ENCODE peak calls at places on chromosomes 11 and 22, in seven cellular contexts. X is CD8-positive, alpha-beta memory T cell; P is cardiac muscle cell; S is aorta; Z is tibial nerve; G is uterus; U is psoas muscle. V is an unnamed sample. For H3K4me1 and H3K27me3, the result is how much of the 10 kb centered on the place peaks cover.

GRCh38 chr11:43504316-43504950 is 145.7 kb downstream of the TTC17 start:
- DNase-seq in X (no peak), P (peak), S (no peak), Z (no peak), G (no peak), U (no peak), V (no peak)

GRCh38 chr22:30871391-30872281 is 96.9 kb downstream of the MORC2 start:
- DNase-seq in X (no peak), P (no peak), S (peak), Z (no peak), G (no peak), U (no peak), V (no peak)

GRCh38 chr22:17222503-17222902 is 3.3 kb upstream of the ADA2 start:
- DNase-seq in X (no peak), P (no peak), S (no peak), Z (no peak), G (no peak), U (peak), V (no peak)

GRCh38 chr11:75035911-75036536 is 47.3 kb downstream of the NEU3 start:
- DNase-seq in X (no peak), P (no peak), S (no peak), Z (no peak), G (no peak), U (no peak), V (no peak)

GRCh38 chr11:112229746-112230433 is 3.7 kb downstream of the PTS start:
- DNase-seq in X (no peak), P (no peak), S (no peak), Z (no peak), G (no peak), U (no peak), V (no peak)

GRCh38 chr11:95545116-95545875 is 244.3 kb downstream of the FAM76B start:
- DNase-seq in X (no peak), P (no peak), S (no peak), Z (no peak), G (no peak), U (no peak), V (no peak)

GRCh38 chr11:77320351-77320750 is 18.9 kb upstream of the GDPD4 start:
- DNase-seq in X (no peak), P (no peak), S (no peak), Z (no peak), G (no peak), U (no peak), V (no peak)

GRCh38 chr11:129394709-129395108 is 19.1 kb downstream of the BARX2 start:
- DNase-seq in X (no peak), P (no peak), S (no peak), Z (no peak), G (no peak), U (no peak), V (no peak)

GRCh38 chr22:37681556-37682049 is 4.5 kb upstream of the NOL12 start:
- DNase-seq in X (peak), P (peak), S (peak), Z (peak), G (peak), U (peak), V (peak)

GRCh38 chr22:48745842-48746788 is 1081.6 kb downstream of the BRD1 start:
- DNase-seq in X (no peak), P (no peak), S (peak), Z (no peak), G (no peak), U (no peak), V (peak)

GRCh38 chr22:19704355-19705015 is 9.8 kb upstream of the SEPTIN5 start:
- DNase-seq in X (no peak), P (no peak), S (no peak), Z (no peak), G (no peak), U (peak), V (no peak)

GRCh38 chr11:95088946-95089619 is 563 bp upstream of the ENDOD1 start:
- DNase-seq in X (peak), P (no peak), S (no peak), Z (no peak), G (no peak), U (no peak), V (peak)

GRCh38 chr11:66546368-66546965 is at the start of gene ACTN3:
- DNase-seq in X (no peak), P (peak), S (no peak), Z (peak), G (peak), U (peak), V (no peak)

GRCh38 chr11:114132944-114133394 is 73.5 kb downstream of the ZBTB16 start:
- DNase-seq in X (no peak), P (no peak), S (peak), Z (no peak), G (peak), U (peak), V (no peak)

GRCh38 chr11:75301602-75302345 is 49.7 kb downstream of the ARRB1 start:
- DNase-seq in X (no peak), P (peak), S (peak), Z (no peak), G (no peak), U (peak), V (no peak)

GRCh38 chr11:111846063-111846462 is 25.3 kb downstream of the ALG9 start:
- DNase-seq in X (no peak), P (no peak), S (no peak), Z (no peak), G (no peak), U (no peak), V (no peak)

GRCh38 chr22:16955081-16955480 is 52.9 kb downstream of the GAB4 start:
- DNase-seq in X (no peak), P (no peak), S (no peak), Z (no peak), G (no peak), U (no peak), V (no peak)

GRCh38 chr11:108224908-108225786 is 2.3 kb downstream of the ATM start:
- DNase-seq in X (peak), P (no peak), S (peak), Z (peak), G (no peak), U (no peak), V (peak)

GRCh38 chr22:40463017-40463631 is 92.7 kb downstream of the SGSM3 start:
- DNase-seq in X (peak), P (no peak), S (no peak), Z (no peak), G (no peak), U (no peak), V (peak)

GRCh38 chr11:118998822-118999221 is 884 bp downstream of the CENATAC start:
- DNase-seq in X (no peak), P (no peak), S (no peak), Z (no peak), G (no peak), U (no peak), V (no peak)

GRCh38 chr11:115501895-115502589 is 2.2 kb downstream of the CADM1 start:
- DNase-seq in X (no peak), P (peak), S (no peak), Z (no peak), G (no peak), U (no peak), V (no peak)

GRCh38 chr22:19855504-19856409 is 1.1 kb upstream of the GNB1L start:
- DNase-seq in X (peak), P (no peak), S (peak), Z (peak), G (peak), U (peak), V (peak)

GRCh38 chr11:69080361-69080973 is 31.7 kb downstream of the TPCN2 start:
- DNase-seq in X (no peak), P (no peak), S (no peak), Z (no peak), G (no peak), U (no peak), V (peak)

GRCh38 chr22:49142281-49142680 is 685.4 kb downstream of the BRD1 start:
- DNase-seq in X (no peak), P (no peak), S (no peak), Z (no peak), G (no peak), U (no peak), V (no peak)

GRCh38 chr11:82682003-82682751 is 51.5 kb downstream of the FAM181B start:
- DNase-seq in X (peak), P (peak), S (no peak), Z (peak), G (no peak), U (no peak), V (no peak)

GRCh38 chr11:2570211-2570811 is 125.5 kb downstream of the KCNQ1 start:
- DNase-seq in X (no peak), P (no peak), S (peak), Z (no peak), G (no peak), U (peak), V (no peak)

GRCh38 chr11:44728491-44728910 is 1.7 kb downstream of the TSPAN18 start:
- DNase-seq in X (no peak), P (no peak), S (no peak), Z (no peak), G (no peak), U (no peak), V (no peak)

GRCh38 chr22:19958083-19959042 is 16.7 kb upstream of the TXNRD2 start:
- DNase-seq in X (no peak), P (no peak), S (peak), Z (peak), G (no peak), U (peak), V (no peak)

GRCh38 chr11:19577849-19578619 is 134.6 kb upstream of the NAV2 start:
- DNase-seq in X (no peak), P (peak), S (peak), Z (no peak), G (peak), U (peak), V (no peak)

GRCh38 chr11:121521145-121522042 is 68.6 kb upstream of the SORL1-AS1 start:
- DNase-seq in X (no peak), P (no peak), S (no peak), Z (no peak), G (no peak), U (no peak), V (no peak)

GRCh38 chr22:17960695-17961442 is 63.5 kb downstream of the MICAL3 start:
- DNase-seq in X (no peak), P (no peak), S (no peak), Z (no peak), G (no peak), U (no peak), V (no peak)

GRCh38 chr22:38843716-38844660 is at the start of gene NPTXR:
- DNase-seq in X (peak), P (peak), S (peak), Z (no peak), G (peak), U (peak), V (peak)

GRCh38 chr22:37119872-37120271 is 10.4 kb upstream of the TMPRSS6 start:
- DNase-seq in X (no peak), P (no peak), S (no peak), Z (no peak), G (no peak), U (no peak), V (no peak)

GRCh38 chr11:72741429-72741833 is 10.8 kb downstream of the ARAP1 start:
- DNase-seq in X (no peak), P (no peak), S (no peak), Z (no peak), G (no peak), U (peak), V (no peak)
- H3K4me1 ChIP-seq in X (half or more), P (half or more), S (under half), Z (half or more), G (under half), U (under half), V (half or more)

GRCh38 chr11:133172349-133172748 is 360.0 kb downstream of the OPCML start:
- DNase-seq in X (no peak), P (no peak), S (no peak), Z (no peak), G (no peak), U (no peak), V (no peak)
- H3K27me3 ChIP-seq in X (under half), P (under half), S (under half), Z (under half), G (under half), U (under half), V (under half)

GRCh38 chr11:46294365-46295309 is 17.2 kb downstream of the CREB3L1 start:
- DNase-seq in X (no peak), P (peak), S (no peak), Z (no peak), G (peak), U (peak), V (no peak)
- H3K4me1 ChIP-seq in X (under half), P (under half), S (under half), Z (under half), G (under half), U (under half), V (under half)

GRCh38 chr11:134469627-134470026 is 57.6 kb upstream of the B3GAT1 start:
- DNase-seq in X (no peak), P (no peak), S (no peak), Z (no peak), G (no peak), U (no peak), V (no peak)
- H3K27me3 ChIP-seq in X (under half), P (under half), S (under half), Z (under half), G (under half), U (under half), V (under half)

DNA sequence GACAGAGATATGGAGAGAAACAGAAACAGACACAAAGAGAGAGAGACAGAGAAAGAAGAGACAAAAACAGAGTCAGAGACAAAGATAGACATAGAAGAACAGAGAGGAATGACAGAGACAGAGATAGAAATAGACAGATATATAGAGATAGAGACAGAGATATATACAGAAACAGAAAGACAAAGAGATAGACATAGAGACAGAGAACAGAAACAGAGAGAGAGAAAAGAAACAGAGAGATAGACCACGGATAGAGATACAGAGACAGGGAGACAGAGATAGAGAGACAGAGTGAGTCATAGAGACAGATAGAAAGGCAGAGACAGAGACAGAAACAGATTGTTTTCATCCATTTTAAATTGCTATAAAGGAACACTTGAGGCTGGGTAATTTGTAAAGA is 12.3 kb upstream of the MPEG1 start:
- DNase-seq in X (no peak), P (no peak), S (no peak), Z (no peak), G (no peak), U (no peak), V (no peak)
- H3K4me1 ChIP-seq in X (under half), P (under half), S (under half), Z (under half), G (under half), U (under half), V (under half)

GRCh38 chr22:22165936-22166710 is 78.5 kb upstream of the VPREB1 start:
- DNase-seq in X (no peak), P (no peak), S (no peak), Z (no peak), G (no peak), U (no peak), V (no peak)
- H3K27me3 ChIP-seq in X (under half), P (half or more), S (under half), Z (under half), G (under half), U (under half), V (under half)

GRCh38 chr11:10324474-10324873 is 19.6 kb downstream of the ADM start:
- DNase-seq in X (no peak), P (no peak), S (no peak), Z (no peak), G (no peak), U (no peak), V (no peak)
- H3K4me1 ChIP-seq in X (under half), P (under half), S (under half), Z (under half), G (under half), U (under half), V (under half)

GRCh38 chr11:8094656-8095055 is 13.6 kb downstream of the TUB start:
- DNase-seq in X (no peak), P (no peak), S (no peak), Z (no peak), G (no peak), U (no peak), V (no peak)
- H3K27me3 ChIP-seq in X (under half), P (under half), S (under half), Z (under half), G (under half), U (under half), V (under half)

GRCh38 chr22:47663615-47664605 is 901.5 kb downstream of the TBC1D22A start:
- DNase-seq in X (no peak), P (no peak), S (no peak), Z (no peak), G (no peak), U (no peak), V (no peak)

GRCh38 chr22:47656806-47657205 is 894.4 kb downstream of the TBC1D22A start:
- DNase-seq in X (no peak), P (no peak), S (no peak), Z (no peak), G (no peak), U (no peak), V (no peak)

GRCh38 chr22:47655930-47656329 is 893.5 kb downstream of the TBC1D22A start:
- DNase-seq in X (no peak), P (no peak), S (no peak), Z (no peak), G (no peak), U (no peak), V (no peak)

GRCh38 chr22:47658182-47658581 is 895.7 kb downstream of the TBC1D22A start:
- DNase-seq in X (no peak), P (no peak), S (no peak), Z (no peak), G (no peak), U (no peak), V (no peak)

GRCh38 chr22:47659467-47660302 is 897.2 kb downstream of the TBC1D22A start:
- DNase-seq in X (no peak), P (no peak), S (no peak), Z (no peak), G (no peak), U (no peak), V (no peak)
- H3K4me1 ChIP-seq in X (under half), P (under half), S (under half), Z (under half), G (under half), U (under half), V (under half)

GRCh38 chr11:15006139-15006759 is 34.1 kb upstream of the CALCA start:
- DNase-seq in X (peak), P (peak), S (no peak), Z (no peak), G (no peak), U (no peak), V (no peak)
- H3K27me3 ChIP-seq in X (under half), P (under half), S (under half), Z (under half), G (under half), U (under half), V (under half)

V was measured in CD8-positive, alpha-beta T cell.